ENCODE peak calls at places on chromosome 18, in six cellular contexts. E is GM12864, N is IMR-90, V is fibroblast of pulmonary artery, Q is PC-9, Z is stomach. Y is an unnamed sample.

GRCh38 chr18:76421291-76422078 is 73.6 kb downstream of the ZNF516 start:
- DNase-seq in E (no peak), N (no peak), V (no peak), Q (no peak), Z (peak), Y (no peak)

GRCh38 chr18:27780061-27780740 is 396.7 kb downstream of the CDH2 start:
- DNase-seq in E (no peak), N (no peak), V (peak), Q (no peak), Z (no peak), Y (no peak)

GRCh38 chr18:22689711-22690110 is 243.4 kb upstream of the RBBP8 start:
- DNase-seq in E (no peak), N (no peak), V (no peak), Q (no peak), Z (no peak), Y (no peak)

GRCh38 chr18:44464401-44465185 is 216.1 kb upstream of the SETBP1 start:
- DNase-seq in E (no peak), N (no peak), V (peak), Q (peak), Z (no peak), Y (no peak)

GRCh38 chr18:9708882-9709877 is 1.1 kb downstream of the RAB31 start:
- DNase-seq in E (no peak), N (no peak), V (peak), Q (peak), Z (no peak), Y (peak)

GRCh38 chr18:76619342-76620315 is 124.6 kb upstream of the ZNF516 start:
- DNase-seq in E (no peak), N (peak), V (peak), Q (no peak), Z (peak), Y (peak)

GRCh38 chr18:50817898-50818250 is 1.9 kb downstream of the MRO start:
- DNase-seq in E (no peak), N (peak), V (peak), Q (no peak), Z (no peak), Y (peak)

GRCh38 chr18:3411854-3412268 is 38.1 kb upstream of the TGIF1 start:
- DNase-seq in E (no peak), N (no peak), V (no peak), Q (peak), Z (peak), Y (peak)

GRCh38 chr18:24941164-24941951 is 410.6 kb downstream of the ZNF521 start:
- DNase-seq in E (no peak), N (peak), V (no peak), Q (no peak), Z (no peak), Y (no peak)

GRCh38 chr18:55504808-55505207 is 83.2 kb downstream of the TCF4 start:
- DNase-seq in E (no peak), N (no peak), V (no peak), Q (no peak), Z (no peak), Y (no peak)

GRCh38 chr18:27621236-27621890 is 436.3 kb upstream of the CHST9 start:
- DNase-seq in E (no peak), N (no peak), V (no peak), Q (no peak), Z (no peak), Y (no peak)

GRCh38 chr18:43277164-43277600 is at the start of gene SYT4:
- DNase-seq in E (no peak), N (peak), V (peak), Q (no peak), Z (peak), Y (peak)

GRCh38 chr18:21656402-21656801 is 44.3 kb downstream of the SNRPD1 start:
- DNase-seq in E (no peak), N (peak), V (peak), Q (no peak), Z (no peak), Y (peak)

GRCh38 chr18:27583466-27583865 is 398.4 kb upstream of the CHST9 start:
- DNase-seq in E (no peak), N (no peak), V (no peak), Q (no peak), Z (no peak), Y (no peak)

GRCh38 chr18:43720036-43720435 is 442.7 kb upstream of the SYT4 start:
- DNase-seq in E (no peak), N (no peak), V (peak), Q (peak), Z (no peak), Y (peak)

GRCh38 chr18:21831413-21831831 is 90.8 kb downstream of the MIB1 start:
- DNase-seq in E (no peak), N (peak), V (no peak), Q (no peak), Z (no peak), Y (peak)

GRCh38 chr18:51417643-51418483 is 220.4 kb upstream of the MEX3C start:
- DNase-seq in E (no peak), N (no peak), V (no peak), Q (no peak), Z (no peak), Y (no peak)

GRCh38 chr18:64191069-64191468 is 42.2 kb upstream of the LINC00305 start:
- DNase-seq in E (no peak), N (no peak), V (no peak), Q (no peak), Z (no peak), Y (no peak)

GRCh38 chr18:63451774-63452173 is 25.0 kb upstream of the SERPINB5 start:
- DNase-seq in E (no peak), N (no peak), V (peak), Q (no peak), Z (no peak), Y (peak)

DNA sequence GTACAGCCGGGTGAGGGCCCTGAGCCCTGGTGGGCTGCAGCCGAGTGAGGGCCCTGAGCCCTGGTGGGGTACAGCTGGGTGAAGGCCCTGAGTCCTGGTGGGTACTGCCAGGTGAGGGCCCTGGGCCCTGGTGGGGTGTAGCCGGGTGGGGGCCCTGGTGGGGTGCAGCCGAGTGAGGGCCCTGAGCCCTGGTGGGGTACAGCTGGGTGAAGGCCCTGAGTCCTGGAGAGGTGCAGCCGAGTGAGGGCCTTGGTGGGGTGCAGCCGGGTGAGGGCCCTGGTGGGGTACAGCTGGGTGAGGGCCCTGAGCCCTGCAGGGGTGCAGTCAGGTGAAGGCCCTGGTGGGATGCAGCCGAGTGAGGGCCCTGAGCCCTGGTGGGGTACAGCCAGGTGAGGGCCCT is 37.5 kb downstream of the CTDP1 start:
- DNase-seq in E (no peak), N (no peak), V (no peak), Q (no peak), Z (no peak), Y (no peak)
- TF ChIP-seq CTCF in E (no peak), N (no peak), V (no peak), Q (no peak), Z (no peak), Y (no peak)

GRCh38 chr18:47917923-47918610 is 12.4 kb downstream of the SMAD2 start:
- DNase-seq in E (peak), N (no peak), V (no peak), Q (no peak), Z (no peak), Y (no peak)

GRCh38 chr18:47915930-47916329 is 14.5 kb downstream of the SMAD2 start:
- DNase-seq in E (no peak), N (no peak), V (no peak), Q (peak), Z (no peak), Y (no peak)

GRCh38 chr18:47915229-47915628 is 15.2 kb downstream of the SMAD2 start:
- DNase-seq in E (no peak), N (peak), V (no peak), Q (no peak), Z (no peak), Y (no peak)

GRCh38 chr18:47919916-47920315 is 10.5 kb downstream of the SMAD2 start:
- DNase-seq in E (no peak), N (no peak), V (no peak), Q (no peak), Z (no peak), Y (no peak)
- H3K4me3 ChIP-seq in E (no peak), N (no peak), V (no peak), Q (no peak), Z (no peak), Y (no peak)

DNA sequence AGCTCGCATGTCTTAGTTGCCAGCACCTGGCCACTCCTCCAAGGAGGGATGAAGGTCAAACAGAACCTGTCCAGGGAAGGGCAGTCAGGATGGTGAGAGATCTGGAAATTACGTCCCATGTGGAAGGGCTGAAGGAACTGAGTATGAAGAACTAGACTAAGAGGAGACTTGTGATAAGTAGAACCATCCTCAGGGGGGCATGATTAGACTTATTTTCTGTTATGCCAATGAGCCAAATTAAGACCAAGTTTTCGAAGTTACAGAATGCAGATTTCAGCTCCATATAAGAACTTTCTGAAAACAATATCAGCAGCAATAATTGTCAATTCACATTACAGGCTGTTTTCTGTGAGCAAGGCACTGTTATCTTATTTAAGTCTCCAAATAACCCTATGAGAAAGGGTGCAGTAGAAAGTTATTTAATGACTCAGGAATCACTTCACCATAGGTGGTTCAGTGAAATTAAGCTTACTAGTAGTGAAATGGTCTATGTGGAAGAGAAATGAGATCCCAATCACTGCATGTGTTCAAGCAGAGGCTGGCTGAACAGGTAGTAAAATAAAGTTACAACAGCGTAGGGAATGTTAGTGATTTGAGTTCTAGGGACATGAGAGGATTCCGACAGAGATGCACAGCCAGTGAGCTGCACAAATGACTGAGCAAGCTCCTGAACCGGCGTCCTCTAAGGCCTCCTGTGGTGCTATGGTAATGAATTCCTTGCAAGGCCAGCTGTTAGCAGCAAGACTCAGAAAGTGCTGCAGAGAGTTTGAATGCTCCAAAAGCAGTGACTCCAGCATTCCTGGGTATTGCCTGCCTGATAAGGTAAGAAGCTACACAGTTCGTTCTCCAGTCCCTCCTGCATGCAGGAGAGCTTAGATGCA is 4.5 kb upstream of the DYM start:
- DNase-seq in E (no peak), N (peak), V (peak), Q (no peak), Z (no peak), Y (peak)
- TF ChIP-seq CTCF in E (no peak), N (no peak), V (no peak), Q (no peak), Z (no peak), Y (no peak)

GRCh38 chr18:58228176-58228575 is 184.2 kb downstream of the NEDD4L start:
- DNase-seq in E (no peak), N (no peak), V (no peak), Q (no peak), Z (peak), Y (no peak)

GRCh38 chr18:58228762-58229161 is 184.7 kb downstream of the NEDD4L start:
- DNase-seq in E (no peak), N (no peak), V (no peak), Q (no peak), Z (peak), Y (no peak)

GRCh38 chr18:58230438-58231179 is 186.6 kb downstream of the NEDD4L start:
- DNase-seq in E (no peak), N (peak), V (peak), Q (peak), Z (peak), Y (no peak)

GRCh38 chr18:58227361-58227930 is 183.4 kb downstream of the NEDD4L start:
- DNase-seq in E (no peak), N (no peak), V (no peak), Q (no peak), Z (no peak), Y (no peak)

DNA sequence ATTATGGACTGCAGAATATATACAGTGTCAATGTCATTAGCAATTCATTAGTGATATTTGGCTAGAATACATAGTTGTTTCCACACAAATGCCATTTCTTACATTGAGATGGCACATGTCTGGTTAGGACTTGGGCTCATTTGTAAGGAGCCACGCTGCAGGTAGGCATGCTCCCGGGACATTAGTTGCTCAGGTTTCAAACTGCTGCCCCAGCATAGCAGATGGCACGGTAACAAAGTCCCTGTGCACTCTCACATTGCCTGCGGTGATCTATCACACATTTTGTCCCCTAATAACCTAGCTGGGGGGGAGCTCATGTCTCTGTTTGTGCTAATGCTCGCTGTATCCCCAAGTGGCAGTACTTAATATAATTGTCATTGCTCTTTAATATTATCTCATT is 185.1 kb downstream of the NEDD4L start:
- DNase-seq in E (no peak), N (no peak), V (no peak), Q (no peak), Z (no peak), Y (no peak)
- H3K4me3 ChIP-seq in E (no peak), N (no peak), V (no peak), Q (no peak), Z (no peak), Y (no peak)

GRCh38 chr18:73520229-73520628 is 627.4 kb downstream of the FBXO15 start:
- DNase-seq in E (no peak), N (peak), V (peak), Q (no peak), Z (no peak), Y (no peak)
- TF ChIP-seq CTCF in E (no peak), N (no peak), V (peak), Q (no peak), Z (no peak), Y (peak)

GRCh38 chr18:32346667-32347066 is 124.0 kb downstream of the GAREM1 start:
- DNase-seq in E (no peak), N (peak), V (peak), Q (no peak), Z (no peak), Y (peak)
- H3K4me3 ChIP-seq in E (no peak), N (no peak), V (no peak), Q (no peak), Z (no peak), Y (no peak)

GRCh38 chr18:13216732-13217465 is 1.7 kb upstream of the LDLRAD4 start:
- DNase-seq in E (no peak), N (no peak), V (no peak), Q (no peak), Z (peak), Y (peak)
- TF ChIP-seq CTCF in E (peak), N (no peak), V (no peak), Q (no peak), Z (no peak), Y (no peak)

DNA sequence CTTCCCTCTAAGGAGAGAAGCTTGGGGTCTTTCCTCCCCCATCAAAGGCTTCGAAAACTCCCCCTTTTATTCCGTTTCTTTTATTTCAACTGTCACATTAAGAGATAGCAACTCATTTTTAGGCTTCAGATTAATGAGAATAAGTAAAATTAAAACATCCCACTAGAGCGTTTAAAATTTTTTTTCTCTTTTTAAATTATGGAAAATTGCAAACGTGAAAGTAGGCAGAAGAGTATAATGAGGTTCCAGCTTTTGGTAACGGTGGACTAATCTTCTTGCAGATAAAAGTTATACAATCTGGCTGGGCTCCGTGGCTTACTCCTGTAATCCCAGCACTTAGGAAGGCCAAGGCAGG is 21.9 kb upstream of the RMP24 start:
- DNase-seq in E (no peak), N (no peak), V (no peak), Q (no peak), Z (no peak), Y (no peak)
- H3K4me3 ChIP-seq in E (no peak), N (peak), V (peak), Q (peak), Z (peak), Y (no peak)